ENCODE peak calls at places on chromosomes 7 and 10, in nine cellular contexts. Q is chondrocyte; T is AG09309; R is mucosa of descending colon; E is GM23338; N is CD8-positive, alpha-beta T cell; S is choroid plexus epithelial cell; V is BJ; H is B cell. Z is an unnamed sample.

GRCh38 chr7:75064801-75065200 is 8.8 kb downstream of the RCC1L start:
- DNase-seq in Q (peak), T (no peak), R (peak), E (no peak), N (no peak), S (no peak), V (no peak), H (no peak), Z (no peak)

GRCh38 chr7:18974803-18975202 is 142.6 kb downstream of the TWIST1 start:
- DNase-seq in Q (no peak), T (peak), R (no peak), E (no peak), N (no peak), S (peak), V (peak), H (no peak), Z (no peak)

GRCh38 chr10:132022241-132022640 is 40.5 kb upstream of the BNIP3 start:
- DNase-seq in Q (no peak), T (no peak), R (no peak), E (no peak), N (no peak), S (no peak), V (no peak), H (no peak), Z (no peak)

GRCh38 chr10:100528123-100528884 is 1.4 kb downstream of the NDUFB8 start:
- DNase-seq in Q (no peak), T (no peak), R (no peak), E (no peak), N (no peak), S (no peak), V (no peak), H (no peak), Z (no peak)

GRCh38 chr10:67256984-67257383 is 331.1 kb downstream of the LRRTM3 start:
- DNase-seq in Q (no peak), T (no peak), R (no peak), E (no peak), N (no peak), S (peak), V (no peak), H (no peak), Z (no peak)

GRCh38 chr7:122073635-122074034 is 70.4 kb downstream of the AASS start:
- DNase-seq in Q (no peak), T (no peak), R (no peak), E (no peak), N (no peak), S (no peak), V (no peak), H (no peak), Z (no peak)

GRCh38 chr7:149334930-149335329 is 72.9 kb downstream of the ZNF783 start:
- DNase-seq in Q (no peak), T (no peak), R (no peak), E (no peak), N (no peak), S (peak), V (no peak), H (no peak), Z (no peak)

GRCh38 chr7:145036592-145037386 is 200.9 kb upstream of the TPK1 start:
- DNase-seq in Q (no peak), T (no peak), R (no peak), E (peak), N (no peak), S (peak), V (no peak), H (no peak), Z (peak)

GRCh38 chr10:101330236-101331225 is 23.4 kb upstream of the BTRC start:
- DNase-seq in Q (no peak), T (peak), R (no peak), E (no peak), N (no peak), S (peak), V (no peak), H (no peak), Z (no peak)

GRCh38 chr10:32273326-32273725 is 73.6 kb downstream of the EPC1 start:
- DNase-seq in Q (no peak), T (no peak), R (no peak), E (no peak), N (no peak), S (no peak), V (no peak), H (no peak), Z (no peak)

GRCh38 chr7:131556912-131557457 is 557 bp upstream of the PODXL start:
- DNase-seq in Q (no peak), T (no peak), R (no peak), E (peak), N (no peak), S (no peak), V (no peak), H (no peak), Z (no peak)

GRCh38 chr10:74922921-74923320 is 96.5 kb downstream of the KAT6B start:
- DNase-seq in Q (no peak), T (no peak), R (no peak), E (no peak), N (no peak), S (no peak), V (no peak), H (no peak), Z (no peak)
- TF ChIP-seq CTCF in Q (no peak), T (no peak), R (no peak), E (no peak), N (no peak), S (no peak), V (no peak), H (no peak), Z (no peak)

DNA sequence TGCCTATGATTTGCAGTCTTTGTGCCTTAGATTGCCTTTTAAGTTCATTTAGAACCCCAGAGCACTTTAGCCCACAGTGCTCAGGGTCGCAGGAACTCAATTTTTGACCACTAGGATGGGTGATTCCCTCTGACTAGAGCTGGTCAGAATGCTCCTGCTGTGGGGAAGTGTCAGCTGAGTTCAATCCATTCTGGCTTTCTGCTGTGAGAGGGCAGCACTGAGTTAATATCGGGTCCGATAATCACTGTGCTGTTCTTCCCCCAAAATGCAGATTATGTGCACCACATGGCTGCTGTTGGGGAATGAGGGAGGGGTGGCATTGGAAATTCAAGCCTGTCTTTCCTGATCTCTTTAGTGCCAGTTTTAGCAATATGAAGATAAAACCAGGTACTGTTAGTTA is 886.4 kb downstream of the DNAJB9 start:
- DNase-seq in Q (no peak), T (no peak), R (no peak), E (peak), N (no peak), S (no peak), V (no peak), H (no peak), Z (no peak)
- TF ChIP-seq CTCF in Q (no peak), T (no peak), R (no peak), E (peak), N (no peak), S (no peak), V (no peak), H (no peak), Z (no peak)

GRCh38 chr10:127649642-127650041 is 87.3 kb upstream of the FOXI2 start:
- DNase-seq in Q (no peak), T (no peak), R (no peak), E (peak), N (no peak), S (peak), V (no peak), H (no peak), Z (no peak)
- TF ChIP-seq CTCF in Q (peak), T (no peak), R (no peak), E (peak), N (no peak), S (peak), V (no peak), H (no peak), Z (no peak)

GRCh38 chr10:82438277-82438676 is 563.3 kb downstream of the NRG3 start:
- DNase-seq in Q (no peak), T (no peak), R (no peak), E (no peak), N (no peak), S (no peak), V (no peak), H (no peak), Z (no peak)
- TF ChIP-seq CTCF in Q (no peak), T (no peak), R (no peak), E (no peak), N (no peak), S (no peak), V (no peak), H (no peak), Z (no peak)

GRCh38 chr7:101586078-101586941 is 42.8 kb downstream of the MYL10 start:
- DNase-seq in Q (peak), T (no peak), R (no peak), E (peak), N (no peak), S (no peak), V (no peak), H (no peak), Z (peak)
- TF ChIP-seq CTCF in Q (no peak), T (no peak), R (no peak), E (peak), N (no peak), S (no peak), V (no peak), H (no peak), Z (no peak)

GRCh38 chr7:101094791-101095375 is 9.6 kb downstream of the TRIM56 start:
- DNase-seq in Q (no peak), T (no peak), R (no peak), E (peak), N (no peak), S (peak), V (no peak), H (no peak), Z (peak)
- TF ChIP-seq CTCF in Q (peak), T (peak), R (peak), E (peak), N (no peak), S (peak), V (peak), H (peak), Z (peak)

GRCh38 chr10:96660297-96660696 is 60.0 kb downstream of the PIK3AP1 start:
- DNase-seq in Q (no peak), T (no peak), R (no peak), E (no peak), N (no peak), S (no peak), V (no peak), H (no peak), Z (no peak)

GRCh38 chr10:96655577-96656213 is 64.6 kb downstream of the PIK3AP1 start:
- DNase-seq in Q (no peak), T (no peak), R (no peak), E (no peak), N (no peak), S (no peak), V (no peak), H (no peak), Z (no peak)

GRCh38 chr10:96658844-96659243 is 61.5 kb downstream of the PIK3AP1 start:
- DNase-seq in Q (no peak), T (no peak), R (no peak), E (no peak), N (no peak), S (no peak), V (no peak), H (no peak), Z (no peak)

GRCh38 chr10:96657385-96657784 is 62.9 kb downstream of the PIK3AP1 start:
- DNase-seq in Q (no peak), T (no peak), R (no peak), E (no peak), N (no peak), S (no peak), V (no peak), H (no peak), Z (no peak)

DNA sequence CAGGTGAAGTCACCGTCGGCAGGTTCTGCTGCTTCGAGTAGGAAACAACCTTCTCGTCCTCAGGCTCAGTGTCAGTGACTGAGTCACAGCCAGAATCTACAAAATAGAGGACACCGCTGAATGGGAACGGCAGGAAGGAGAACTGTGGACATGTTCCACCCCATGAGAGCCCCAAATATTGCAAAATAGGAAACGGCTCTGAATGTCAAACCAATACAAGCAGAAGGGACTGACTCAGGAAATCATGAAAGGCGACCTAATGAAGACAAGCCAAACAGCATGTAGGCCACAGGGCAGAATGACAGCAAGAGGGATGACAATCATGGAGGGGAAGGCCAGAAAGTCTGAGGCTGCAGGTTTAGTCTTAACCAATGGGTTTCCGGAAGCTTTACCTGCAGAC is 63.5 kb downstream of the PIK3AP1 start:
- DNase-seq in Q (no peak), T (no peak), R (no peak), E (no peak), N (no peak), S (no peak), V (no peak), H (no peak), Z (no peak)
- TF ChIP-seq CTCF in Q (no peak), T (no peak), R (no peak), E (no peak), N (no peak), S (no peak), V (no peak), H (no peak), Z (no peak)

GRCh38 chr7:45657136-45657889 is 83.1 kb downstream of the ADCY1 start:
- DNase-seq in Q (no peak), T (no peak), R (no peak), E (no peak), N (no peak), S (no peak), V (no peak), H (no peak), Z (no peak)
- TF ChIP-seq CTCF in Q (no peak), T (no peak), R (no peak), E (no peak), N (no peak), S (no peak), V (no peak), H (no peak), Z (no peak)

GRCh38 chr7:1123721-1124120 is 35.8 kb downstream of the GPER1 start:
- DNase-seq in Q (peak), T (peak), R (peak), E (peak), N (no peak), S (peak), V (no peak), H (no peak), Z (peak)
- TF ChIP-seq CTCF in Q (peak), T (peak), R (peak), E (peak), N (no peak), S (peak), V (peak), H (no peak), Z (no peak)

Z was measured in Caco-2.